ENCODE peak calls at places on chromosomes 7 and 10, in six cellular contexts. A is IMR-90, H is H9, G is neuronal stem cell, F is H1, Q is mesenchymal stem cell. T is an unnamed sample.

GRCh38 chr10:371515-371914 is 236.3 kb downstream of the ZMYND11 start:
- DNase-seq in H (no peak), A (no peak), G (no peak), F (no peak), Q (no peak), T (no peak)

GRCh38 chr7:48424731-48425130 is 253.5 kb downstream of the ABCA13 start:
- DNase-seq in H (no peak), G (peak), A (peak), F (no peak), Q (no peak), T (peak)

GRCh38 chr10:88117227-88117626 is 253.8 kb downstream of the PTEN start:
- DNase-seq in A (no peak), Q (no peak), F (no peak), H (no peak), G (no peak), T (no peak)

GRCh38 chr7:133572087-133572486 is 319.2 kb downstream of the EXOC4 start:
- DNase-seq in F (no peak), G (no peak), H (no peak), Q (no peak), A (no peak), T (no peak)

GRCh38 chr10:88236121-88236743 is 346.9 kb downstream of the RNLS start:
- DNase-seq in G (no peak), F (no peak), A (no peak), Q (no peak), H (no peak), T (no peak)

GRCh38 chr10:79390551-79391229 is 43.4 kb downstream of the PPIF start:
- DNase-seq in F (no peak), A (no peak), G (no peak), Q (no peak), H (peak), T (no peak)

GRCh38 chr7:80335473-80336232 is 176.2 kb downstream of the GNAT3 start:
- DNase-seq in A (peak), H (no peak), Q (peak), F (no peak), G (peak), T (no peak)

GRCh38 chr10:118912961-118913360 is 116.6 kb upstream of the NANOS1 start:
- DNase-seq in H (no peak), F (no peak), A (no peak), Q (no peak), G (no peak), T (no peak)

DNA sequence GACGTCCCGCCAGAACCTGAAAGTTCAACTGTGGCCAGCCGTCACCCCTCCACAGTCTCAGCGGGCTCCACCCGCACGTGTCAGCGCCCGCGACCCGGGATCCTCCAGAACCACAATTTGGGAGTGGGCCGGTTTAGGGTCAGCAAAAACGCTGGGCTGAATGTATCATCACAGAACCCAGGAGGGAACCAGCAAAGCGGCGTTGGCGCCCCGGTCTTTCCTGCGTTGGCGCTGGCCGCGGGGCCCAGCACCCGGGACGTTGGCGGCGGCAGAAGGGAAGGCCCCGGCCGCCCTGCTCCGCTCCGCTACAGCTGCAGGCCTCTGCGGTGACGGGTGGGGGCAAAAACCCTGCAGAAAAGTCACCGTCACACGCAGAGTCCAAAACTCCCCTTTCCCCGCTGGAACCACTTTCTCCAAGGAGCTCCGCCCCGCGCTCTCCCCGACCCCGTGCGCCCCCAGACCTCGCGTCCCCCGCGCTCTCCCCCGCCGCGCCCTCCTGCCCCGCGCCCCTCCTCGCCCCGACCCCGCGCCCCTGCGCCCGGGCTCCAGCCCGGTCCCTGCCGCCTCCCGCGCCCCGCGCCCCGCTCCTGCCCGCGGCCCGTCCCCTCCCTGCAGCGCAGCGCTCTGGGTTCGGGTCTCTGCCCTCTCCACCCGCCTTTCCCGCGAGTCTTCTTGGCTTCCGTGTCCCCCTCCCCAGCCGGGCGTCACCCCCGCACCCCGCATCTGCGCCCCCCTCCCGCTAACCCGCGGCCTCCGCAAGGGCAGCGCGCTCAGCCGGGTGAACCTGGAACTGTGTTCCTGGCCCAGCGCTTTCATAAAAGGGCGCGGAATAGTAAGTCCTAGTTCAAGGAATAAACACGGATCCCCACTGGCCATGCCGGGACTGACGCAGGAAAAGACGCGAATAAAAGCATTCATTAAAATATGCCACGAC is 24.0 kb upstream of the RNF32 start:
- DNase-seq in G (no peak), H (no peak), F (no peak), A (peak), Q (no peak), T (no peak)
- H3K4ac ChIP-seq in G (peak), H (no peak), F (no peak), A (no peak), Q (no peak), T (no peak)

GRCh38 chr7:44969701-44970494 is 8.9 kb downstream of the MYO1G start:
- DNase-seq in H (peak), G (no peak), Q (no peak), A (no peak), F (no peak), T (no peak)

GRCh38 chr7:44966731-44967538 is 11.9 kb downstream of the MYO1G start:
- DNase-seq in F (no peak), Q (no peak), A (no peak), G (no peak), H (peak), T (no peak)

GRCh38 chr7:44969049-44969700 is 9.6 kb downstream of the MYO1G start:
- DNase-seq in H (no peak), Q (no peak), G (no peak), A (no peak), F (no peak), T (no peak)

GRCh38 chr7:44965937-44966730 is 12.7 kb downstream of the MYO1G start:
- DNase-seq in G (no peak), F (no peak), Q (no peak), H (peak), A (no peak), T (no peak)

GRCh38 chr7:44967571-44968446 is 11.0 kb downstream of the MYO1G start:
- DNase-seq in F (no peak), H (peak), G (no peak), A (no peak), Q (no peak), T (peak)
- H4K91ac ChIP-seq in F (no peak), H (no peak), G (no peak), A (no peak), Q (no peak), T (no peak)

DNA sequence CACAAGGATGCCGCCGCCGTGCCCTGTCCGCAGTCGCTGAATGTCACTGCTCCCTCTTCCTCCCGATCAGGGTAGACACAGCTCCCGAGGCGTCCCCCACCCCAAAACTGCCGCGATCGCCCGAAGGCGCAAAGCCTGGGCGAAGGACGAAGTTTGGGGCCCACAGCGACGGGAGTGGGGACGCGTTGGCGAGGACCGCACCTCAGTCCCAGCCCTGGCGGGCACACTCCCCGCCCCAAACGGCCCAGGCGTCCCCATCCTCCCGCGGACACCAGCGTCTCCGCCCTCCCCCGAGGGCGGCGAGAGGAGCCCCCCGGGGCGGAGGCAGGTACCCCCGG is 1.4 kb upstream of the KAT6B start:
- DNase-seq in H (peak), Q (peak), G (peak), F (no peak), A (no peak), T (no peak)
- H2BK120ac ChIP-seq in H (no peak), Q (peak), G (peak), F (no peak), A (peak), T (peak)

GRCh38 chr7:74254858-74255379 is 720 bp upstream of the RFC2 start:
- DNase-seq in G (no peak), Q (no peak), H (no peak), F (no peak), A (no peak), T (no peak)
- H3K4ac ChIP-seq in G (no peak), Q (peak), H (no peak), F (peak), A (peak), T (peak)

DNA sequence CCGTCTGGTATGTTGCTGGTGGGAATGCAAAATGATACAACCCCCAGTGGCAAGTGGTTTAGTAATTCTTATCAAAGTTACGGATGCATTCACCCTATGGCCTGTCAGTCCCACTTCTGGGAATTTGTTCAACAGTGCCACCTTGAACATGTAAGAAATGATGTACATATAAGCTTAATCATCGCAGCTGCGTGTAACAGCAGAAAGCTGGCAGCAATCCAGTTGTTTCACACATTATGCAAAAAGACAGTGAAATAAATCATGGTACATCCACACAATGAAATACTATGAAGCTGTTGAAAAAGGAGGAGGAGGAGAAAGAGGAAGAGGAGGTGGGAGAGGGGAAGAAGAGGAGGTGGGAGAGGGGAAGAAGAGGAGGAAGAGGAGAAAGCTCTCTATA is 76.2 kb upstream of the MYL10 start:
- DNase-seq in G (no peak), H (no peak), F (no peak), Q (no peak), A (peak), T (no peak)
- H4K91ac ChIP-seq in G (no peak), H (no peak), F (no peak), Q (no peak), A (no peak), T (no peak)

DNA sequence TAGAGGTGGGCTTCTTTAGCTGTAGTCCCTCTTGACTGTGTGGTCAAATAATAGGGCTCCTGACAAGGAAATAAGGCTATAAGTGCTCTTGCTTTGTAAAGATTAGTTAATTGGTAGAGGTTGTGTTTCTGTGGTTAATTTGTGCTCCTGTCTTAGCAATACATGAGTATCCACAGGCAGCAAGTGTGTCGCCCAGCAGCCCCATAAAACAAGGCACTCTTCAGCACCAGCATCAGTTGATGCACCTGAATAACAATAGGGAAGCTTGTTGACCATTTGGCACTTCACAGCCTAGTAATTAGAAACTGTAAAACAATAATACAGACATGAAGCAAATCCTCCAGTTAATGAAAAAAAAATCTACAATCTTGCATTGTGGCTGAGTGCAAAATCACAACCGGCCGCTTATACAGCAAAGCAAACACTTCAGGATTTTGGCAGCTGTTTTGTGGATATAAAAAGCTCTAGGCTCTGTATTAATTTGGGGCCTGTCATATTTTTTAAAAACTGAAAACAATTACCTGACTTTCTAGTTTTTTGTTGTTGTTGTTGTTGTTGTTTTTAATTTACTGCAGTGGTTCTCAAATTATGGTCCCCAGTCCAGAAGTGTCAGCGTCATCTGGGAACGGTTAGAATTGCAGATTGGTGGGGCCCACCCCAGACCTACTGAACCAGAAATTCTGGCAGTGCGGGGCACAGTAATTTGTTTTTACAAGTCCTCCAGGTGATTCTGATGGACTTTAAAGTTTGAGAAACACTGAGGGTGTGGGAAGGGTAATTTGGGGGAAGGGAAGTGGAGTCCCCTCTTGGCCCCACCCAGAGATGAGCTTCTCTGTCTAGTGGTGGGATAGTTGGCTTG is 56.8 kb downstream of the AUTS2 start:
- DNase-seq in H (no peak), F (no peak), G (no peak), A (no peak), Q (no peak), T (no peak)
- H2BK120ac ChIP-seq in H (no peak), F (no peak), G (no peak), A (no peak), Q (no peak), T (no peak)

GRCh38 chr7:5589819-5590595 is 166.4 kb upstream of the TNRC18 start:
- DNase-seq in F (no peak), Q (no peak), G (no peak), H (no peak), A (no peak), T (no peak)

GRCh38 chr7:5594616-5595544 is 171.2 kb upstream of the TNRC18 start:
- DNase-seq in H (peak), A (peak), F (no peak), G (peak), Q (peak), T (peak)

GRCh38 chr7:5591547-5591899 is 167.9 kb upstream of the TNRC18 start:
- DNase-seq in Q (peak), F (no peak), A (peak), G (peak), H (no peak), T (peak)

GRCh38 chr7:5586963-5587348 is 163.3 kb upstream of the TNRC18 start:
- DNase-seq in F (no peak), G (no peak), A (no peak), Q (no peak), H (no peak), T (no peak)

DNA sequence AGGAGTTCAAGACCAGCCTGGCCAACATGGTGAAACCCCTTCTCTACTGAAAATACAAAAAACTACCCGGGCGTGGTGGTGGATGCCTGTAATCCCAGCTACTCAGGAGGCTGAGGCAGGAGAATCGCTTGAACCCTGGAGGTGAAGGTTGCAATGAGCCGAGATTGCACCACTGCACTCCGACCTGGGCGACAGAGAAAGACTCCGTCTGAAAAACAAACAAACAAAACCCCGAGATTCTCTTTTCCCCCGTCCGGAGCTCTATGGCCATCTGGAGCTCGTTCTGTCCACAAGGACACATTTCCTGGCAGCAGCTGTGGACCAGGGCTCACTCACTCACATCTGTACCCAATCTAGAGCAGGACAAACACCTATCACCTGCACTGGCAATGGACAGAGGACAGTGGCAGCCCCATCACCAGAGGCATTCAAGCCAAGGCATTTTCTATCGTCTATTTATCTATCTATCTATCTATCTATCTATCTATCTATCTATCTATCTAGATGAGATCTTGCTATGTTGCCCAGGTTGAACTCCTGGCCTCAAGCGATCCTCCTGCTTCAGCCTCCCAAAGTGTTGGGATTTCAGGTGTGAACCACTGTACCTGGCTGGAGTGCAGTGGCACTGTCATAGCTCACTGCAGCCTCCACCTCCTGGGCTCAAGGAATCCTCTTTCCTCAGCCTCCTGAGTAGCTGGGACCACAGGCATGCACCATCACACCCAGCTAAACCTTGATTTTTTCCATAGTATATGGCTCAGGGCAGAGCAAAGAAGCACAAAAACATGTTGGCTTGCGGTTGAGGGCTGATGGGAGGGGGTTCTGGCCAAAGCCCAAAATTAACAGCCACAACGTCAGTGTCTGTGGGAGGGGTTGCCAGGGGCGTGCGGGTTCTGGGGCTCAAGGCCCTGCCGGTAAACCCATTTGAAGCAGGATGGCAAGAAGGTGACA is 167.2 kb upstream of the TNRC18 start:
- DNase-seq in H (no peak), F (no peak), G (no peak), A (peak), Q (no peak), T (no peak)
- H3K4ac ChIP-seq in H (no peak), F (no peak), G (no peak), A (peak), Q (no peak), T (no peak)

GRCh38 chr10:43971981-43972380 is 323.3 kb upstream of the ZNF32 start:
- DNase-seq in Q (no peak), G (no peak), A (no peak), F (no peak), H (no peak), T (no peak)
- H4K91ac ChIP-seq in Q (no peak), G (no peak), A (no peak), F (no peak), H (no peak), T (no peak)

DNA sequence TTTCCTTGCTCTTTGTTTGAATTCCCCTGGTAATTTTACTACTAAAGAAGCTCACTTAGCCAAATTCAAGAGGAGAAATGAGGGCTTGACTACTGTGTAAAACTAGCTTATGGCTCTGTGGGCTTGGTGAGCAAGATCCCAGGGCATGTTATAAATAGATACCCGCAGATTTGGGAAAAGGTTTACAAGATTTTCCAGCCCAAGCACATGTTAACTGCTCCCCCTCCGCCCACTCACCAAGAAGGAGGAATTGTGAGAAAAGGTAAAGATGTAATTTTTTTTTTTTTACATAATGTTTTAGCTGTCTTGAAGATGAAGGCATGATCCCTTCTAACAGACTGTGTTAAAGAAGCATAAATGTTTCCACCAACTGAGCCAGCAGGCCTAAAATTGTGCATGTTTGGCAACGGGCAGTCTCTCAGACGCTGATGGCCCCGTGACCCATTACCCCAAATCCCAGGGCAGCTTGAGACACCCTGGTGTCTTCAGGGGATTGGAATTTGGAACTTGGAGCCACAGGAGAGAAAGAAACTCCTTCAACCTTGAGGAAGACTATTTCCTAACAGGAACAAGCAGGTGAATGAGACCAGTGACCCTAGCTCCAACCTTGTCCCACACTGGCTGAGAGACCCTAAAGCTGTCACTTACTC is 429.8 kb upstream of the CELF2 start:
- DNase-seq in G (no peak), Q (no peak), A (no peak), H (no peak), F (no peak), T (no peak)
- H2BK120ac ChIP-seq in G (no peak), Q (no peak), A (peak), H (no peak), F (no peak), T (no peak)